ENCODE peak calls at places on chromosome 6, in seven cellular contexts. One of them, this sample, is unnamed.
A peak's percentile ranks its signal among the peaks of the same experiment; 100 is the strongest.

GRCh38 chr6:108627692-108628565 is 67.2 kb downstream of the FOXO3 start:
- DNase-seq in MM.1S: no peak
- DNase-seq in dorsolateral prefrontal cortex: no peak
- DNase-seq in naive thymus-derived CD4-positive, alpha-beta T cell: no peak
- DNase-seq in lower lobe of right lung: no peak
- DNase-seq in neuronal stem cell: no peak
- DNase-seq in brain microvascular endothelial cell: peak; percentile 31
- DNase-seq in this sample: peak; percentile 45

GRCh38 chr6:150435832-150436231 is 67.0 kb downstream of the IYD start:
- DNase-seq in MM.1S: no peak
- DNase-seq in dorsolateral prefrontal cortex: no peak
- DNase-seq in naive thymus-derived CD4-positive, alpha-beta T cell: no peak
- DNase-seq in lower lobe of right lung: no peak
- DNase-seq in neuronal stem cell: no peak
- DNase-seq in brain microvascular endothelial cell: peak; percentile 29
- DNase-seq in this sample: no peak

GRCh38 chr6:1424306-1424927 is 35.0 kb downstream of the FOXF2 start:
- DNase-seq in MM.1S: peak; percentile 56
- DNase-seq in dorsolateral prefrontal cortex: peak; percentile 40
- DNase-seq in naive thymus-derived CD4-positive, alpha-beta T cell: no peak
- DNase-seq in lower lobe of right lung: no peak
- DNase-seq in neuronal stem cell: peak; percentile 17
- DNase-seq in brain microvascular endothelial cell: peak; percentile 74
- DNase-seq in this sample: peak; percentile 61

GRCh38 chr6:170035896-170036295 is 255.0 kb downstream of the DLL1 start:
- DNase-seq in MM.1S: no peak
- DNase-seq in dorsolateral prefrontal cortex: peak; percentile 2
- DNase-seq in naive thymus-derived CD4-positive, alpha-beta T cell: no peak
- DNase-seq in lower lobe of right lung: no peak
- DNase-seq in neuronal stem cell: no peak
- DNase-seq in brain microvascular endothelial cell: no peak
- DNase-seq in this sample: no peak

GRCh38 chr6:38589367-38589720 is 50.4 kb downstream of the BTBD9 start:
- DNase-seq in MM.1S: no peak
- DNase-seq in dorsolateral prefrontal cortex: no peak
- DNase-seq in naive thymus-derived CD4-positive, alpha-beta T cell: no peak
- DNase-seq in lower lobe of right lung: no peak
- DNase-seq in neuronal stem cell: no peak
- DNase-seq in brain microvascular endothelial cell: no peak
- DNase-seq in this sample: no peak

GRCh38 chr6:71419217-71419953 is 130.8 kb downstream of the OGFRL1 start:
- DNase-seq in MM.1S: no peak
- DNase-seq in dorsolateral prefrontal cortex: no peak
- DNase-seq in naive thymus-derived CD4-positive, alpha-beta T cell: no peak
- DNase-seq in lower lobe of right lung: no peak
- DNase-seq in neuronal stem cell: no peak
- DNase-seq in brain microvascular endothelial cell: no peak
- DNase-seq in this sample: no peak

GRCh38 chr6:26064619-26065257 is 22.5 kb upstream of the HFE start:
- DNase-seq in MM.1S: peak; percentile 71
- DNase-seq in dorsolateral prefrontal cortex: no peak
- DNase-seq in naive thymus-derived CD4-positive, alpha-beta T cell: peak; percentile 38
- DNase-seq in lower lobe of right lung: no peak
- DNase-seq in neuronal stem cell: no peak
- DNase-seq in brain microvascular endothelial cell: peak; percentile 29
- DNase-seq in this sample: peak; percentile 74

GRCh38 chr6:156776470-156776840 is 723 bp upstream of the ARID1B start:
- DNase-seq in MM.1S: no peak
- DNase-seq in dorsolateral prefrontal cortex: no peak
- DNase-seq in naive thymus-derived CD4-positive, alpha-beta T cell: peak; percentile 36
- DNase-seq in lower lobe of right lung: no peak
- DNase-seq in neuronal stem cell: no peak
- DNase-seq in brain microvascular endothelial cell: peak; percentile 24
- DNase-seq in this sample: peak; percentile 74

GRCh38 chr6:31666337-31666960 is 569 bp downstream of the CSNK2B start:
- DNase-seq in MM.1S: no peak
- DNase-seq in dorsolateral prefrontal cortex: no peak
- DNase-seq in naive thymus-derived CD4-positive, alpha-beta T cell: no peak
- DNase-seq in lower lobe of right lung: no peak
- DNase-seq in neuronal stem cell: no peak
- DNase-seq in brain microvascular endothelial cell: no peak
- DNase-seq in this sample: no peak

GRCh38 chr6:157459327-157459726 is 78.3 kb downstream of the ZDHHC14 start:
- DNase-seq in MM.1S: no peak
- DNase-seq in dorsolateral prefrontal cortex: no peak
- DNase-seq in naive thymus-derived CD4-positive, alpha-beta T cell: no peak
- DNase-seq in lower lobe of right lung: no peak
- DNase-seq in neuronal stem cell: no peak
- DNase-seq in brain microvascular endothelial cell: no peak
- DNase-seq in this sample: no peak

GRCh38 chr6:149963212-149963461 is 606 bp upstream of the ULBP1 start:
- DNase-seq in MM.1S: no peak
- DNase-seq in dorsolateral prefrontal cortex: no peak
- DNase-seq in naive thymus-derived CD4-positive, alpha-beta T cell: no peak
- DNase-seq in lower lobe of right lung: no peak
- DNase-seq in neuronal stem cell: no peak
- DNase-seq in brain microvascular endothelial cell: peak; percentile 35
- DNase-seq in this sample: peak; percentile 67

GRCh38 chr6:114343782-114344144 is 940 bp upstream of the HS3ST5 start:
- DNase-seq in MM.1S: no peak
- DNase-seq in dorsolateral prefrontal cortex: no peak
- DNase-seq in naive thymus-derived CD4-positive, alpha-beta T cell: no peak
- DNase-seq in lower lobe of right lung: no peak
- DNase-seq in neuronal stem cell: no peak
- DNase-seq in brain microvascular endothelial cell: no peak
- DNase-seq in this sample: no peak

GRCh38 chr6:54535568-54535967 is 227.3 kb downstream of the TINAG start:
- DNase-seq in MM.1S: no peak
- DNase-seq in dorsolateral prefrontal cortex: no peak
- DNase-seq in naive thymus-derived CD4-positive, alpha-beta T cell: no peak
- DNase-seq in lower lobe of right lung: no peak
- DNase-seq in neuronal stem cell: no peak
- DNase-seq in brain microvascular endothelial cell: no peak
- DNase-seq in this sample: no peak

GRCh38 chr6:21135484-21136005 is 458.0 kb upstream of the SOX4 start:
- DNase-seq in MM.1S: no peak
- DNase-seq in dorsolateral prefrontal cortex: no peak
- DNase-seq in naive thymus-derived CD4-positive, alpha-beta T cell: no peak
- DNase-seq in lower lobe of right lung: no peak
- DNase-seq in neuronal stem cell: no peak
- DNase-seq in brain microvascular endothelial cell: no peak
- DNase-seq in this sample: no peak

GRCh38 chr6:142152731-142153130 is 5.7 kb downstream of the VTA1 start:
- DNase-seq in MM.1S: no peak
- DNase-seq in dorsolateral prefrontal cortex: no peak
- DNase-seq in naive thymus-derived CD4-positive, alpha-beta T cell: no peak
- DNase-seq in lower lobe of right lung: no peak
- DNase-seq in neuronal stem cell: no peak
- DNase-seq in brain microvascular endothelial cell: peak; percentile 32
- DNase-seq in this sample: no peak
- H3K4me3 ChIP-seq in MM.1S: no peak overlapping the region
- H3K4me3 ChIP-seq in dorsolateral prefrontal cortex: no peak overlapping the region
- H3K4me3 ChIP-seq in naive thymus-derived CD4-positive, alpha-beta T cell: no peak overlapping the region
- H3K4me3 ChIP-seq in lower lobe of right lung: no peak overlapping the region
- H3K4me3 ChIP-seq in neuronal stem cell: no peak overlapping the region
- H3K4me3 ChIP-seq in brain microvascular endothelial cell: no peak overlapping the region
- H3K4me3 ChIP-seq in this sample: no peak overlapping the region

GRCh38 chr6:373031-373430 is 18.5 kb upstream of the IRF4 start:
- DNase-seq in MM.1S: no peak
- DNase-seq in dorsolateral prefrontal cortex: no peak
- DNase-seq in naive thymus-derived CD4-positive, alpha-beta T cell: no peak
- DNase-seq in lower lobe of right lung: no peak
- DNase-seq in neuronal stem cell: no peak
- DNase-seq in brain microvascular endothelial cell: no peak
- DNase-seq in this sample: no peak
- H3K27me3 ChIP-seq in MM.1S: no peaks in the 10 kb centered on the region
- H3K27me3 ChIP-seq in dorsolateral prefrontal cortex: peaks cover 82% of the 10 kb centered on the region
- H3K27me3 ChIP-seq in naive thymus-derived CD4-positive, alpha-beta T cell: no peaks in the 10 kb centered on the region
- H3K27me3 ChIP-seq in lower lobe of right lung: peaks cover 41% of the 10 kb centered on the region
- H3K27me3 ChIP-seq in neuronal stem cell: no peaks in the 10 kb centered on the region
- H3K27me3 ChIP-seq in brain microvascular endothelial cell: peaks cover 22% of the 10 kb centered on the region
- H3K27me3 ChIP-seq in this sample: peaks cover 25% of the 10 kb centered on the region

DNA sequence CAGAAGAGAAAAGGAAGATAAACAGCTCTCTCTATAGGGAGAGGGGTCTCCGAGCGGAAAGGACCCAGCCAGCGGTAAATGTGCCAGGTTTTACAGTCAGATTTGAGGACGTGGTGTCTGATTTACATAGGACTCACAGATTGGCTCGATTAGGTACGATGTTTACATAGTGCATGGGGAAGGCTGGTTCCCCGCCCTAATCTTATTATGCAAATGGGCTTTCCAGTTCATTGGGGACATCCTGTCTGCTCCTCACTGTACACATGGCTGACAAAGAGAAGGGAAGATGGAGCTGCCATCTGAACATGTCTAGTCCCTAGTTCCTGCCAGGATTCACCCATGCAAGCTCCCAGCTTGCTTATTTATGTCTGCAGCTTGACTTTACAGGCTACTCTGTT is 119.9 kb downstream of the RNF144B start:
- DNase-seq in MM.1S: no peak
- DNase-seq in dorsolateral prefrontal cortex: no peak
- DNase-seq in naive thymus-derived CD4-positive, alpha-beta T cell: no peak
- DNase-seq in lower lobe of right lung: no peak
- DNase-seq in neuronal stem cell: no peak
- DNase-seq in brain microvascular endothelial cell: no peak
- DNase-seq in this sample: peak; percentile 97
- H3K4me3 ChIP-seq in MM.1S: no peak overlapping the region
- H3K4me3 ChIP-seq in dorsolateral prefrontal cortex: no peak overlapping the region
- H3K4me3 ChIP-seq in naive thymus-derived CD4-positive, alpha-beta T cell: no peak overlapping the region
- H3K4me3 ChIP-seq in lower lobe of right lung: no peak overlapping the region
- H3K4me3 ChIP-seq in neuronal stem cell: no peak overlapping the region
- H3K4me3 ChIP-seq in brain microvascular endothelial cell: no peak overlapping the region
- H3K4me3 ChIP-seq in this sample: peak overlapping the region; percentile 43

GRCh38 chr6:41423002-41423401 is 87.6 kb downstream of the NCR2 start:
- DNase-seq in MM.1S: no peak
- DNase-seq in dorsolateral prefrontal cortex: no peak
- DNase-seq in naive thymus-derived CD4-positive, alpha-beta T cell: no peak
- DNase-seq in lower lobe of right lung: no peak
- DNase-seq in neuronal stem cell: no peak
- DNase-seq in brain microvascular endothelial cell: no peak
- DNase-seq in this sample: no peak

GRCh38 chr6:41425511-41425910 is 90.1 kb downstream of the NCR2 start:
- DNase-seq in MM.1S: no peak
- DNase-seq in dorsolateral prefrontal cortex: no peak
- DNase-seq in naive thymus-derived CD4-positive, alpha-beta T cell: no peak
- DNase-seq in lower lobe of right lung: no peak
- DNase-seq in neuronal stem cell: no peak
- DNase-seq in brain microvascular endothelial cell: no peak
- DNase-seq in this sample: no peak

GRCh38 chr6:41422156-41422555 is 86.7 kb downstream of the NCR2 start:
- DNase-seq in MM.1S: no peak
- DNase-seq in dorsolateral prefrontal cortex: no peak
- DNase-seq in naive thymus-derived CD4-positive, alpha-beta T cell: no peak
- DNase-seq in lower lobe of right lung: no peak
- DNase-seq in neuronal stem cell: no peak
- DNase-seq in brain microvascular endothelial cell: no peak
- DNase-seq in this sample: no peak

GRCh38 chr6:41426438-41426851 is 91.0 kb downstream of the NCR2 start:
- DNase-seq in MM.1S: no peak
- DNase-seq in dorsolateral prefrontal cortex: no peak
- DNase-seq in naive thymus-derived CD4-positive, alpha-beta T cell: no peak
- DNase-seq in lower lobe of right lung: no peak
- DNase-seq in neuronal stem cell: no peak
- DNase-seq in brain microvascular endothelial cell: no peak
- DNase-seq in this sample: no peak

DNA sequence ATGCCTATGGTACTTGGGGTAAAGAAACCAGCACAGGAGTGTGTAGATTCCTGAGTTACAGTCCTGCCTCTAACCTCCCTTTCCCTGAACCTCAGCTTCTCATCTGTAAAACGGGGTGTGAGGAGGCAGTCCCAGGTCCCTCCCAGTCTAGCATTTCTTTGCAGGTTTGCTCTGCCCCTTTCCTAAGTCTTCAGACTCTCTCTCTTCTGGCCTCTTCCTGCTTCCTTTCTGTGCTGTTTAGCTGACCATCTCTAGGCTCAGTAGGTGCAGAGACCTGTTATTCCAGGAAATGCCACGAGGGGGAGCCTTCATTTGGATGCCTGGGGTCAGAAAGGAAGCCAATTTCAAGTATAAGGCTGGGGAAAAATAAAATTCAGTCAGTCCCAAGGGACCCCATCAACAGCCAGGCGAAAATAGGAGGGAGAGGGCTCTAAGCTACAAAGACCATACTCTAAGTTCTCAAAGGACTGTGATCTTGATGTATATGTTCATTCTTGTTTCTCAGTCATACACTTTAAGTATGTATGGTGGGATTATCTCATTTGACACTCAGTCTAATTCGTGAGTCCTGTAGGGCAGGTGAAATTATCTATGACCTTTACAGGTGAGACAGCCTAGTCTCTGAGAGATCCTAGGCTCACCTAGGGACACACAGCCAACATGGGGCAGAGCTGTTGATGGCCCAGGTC is 89.1 kb downstream of the NCR2 start:
- DNase-seq in MM.1S: peak; percentile 51
- DNase-seq in dorsolateral prefrontal cortex: peak; percentile 92
- DNase-seq in naive thymus-derived CD4-positive, alpha-beta T cell: peak; percentile 47
- DNase-seq in lower lobe of right lung: peak; percentile 71
- DNase-seq in neuronal stem cell: peak; percentile 86
- DNase-seq in brain microvascular endothelial cell: peak; percentile 85
- DNase-seq in this sample: peak; percentile 89
- H3K27me3 ChIP-seq in MM.1S: peaks cover 51% of the 10 kb centered on the region
- H3K27me3 ChIP-seq in dorsolateral prefrontal cortex: no peaks in the 10 kb centered on the region
- H3K27me3 ChIP-seq in naive thymus-derived CD4-positive, alpha-beta T cell: peaks cover 21% of the 10 kb centered on the region
- H3K27me3 ChIP-seq in lower lobe of right lung: peaks cover 26% of the 10 kb centered on the region
- H3K27me3 ChIP-seq in neuronal stem cell: peaks cover 7% of the 10 kb centered on the region
- H3K27me3 ChIP-seq in brain microvascular endothelial cell: peaks cover 13% of the 10 kb centered on the region
- H3K27me3 ChIP-seq in this sample: peaks cover 6% of the 10 kb centered on the region

DNA sequence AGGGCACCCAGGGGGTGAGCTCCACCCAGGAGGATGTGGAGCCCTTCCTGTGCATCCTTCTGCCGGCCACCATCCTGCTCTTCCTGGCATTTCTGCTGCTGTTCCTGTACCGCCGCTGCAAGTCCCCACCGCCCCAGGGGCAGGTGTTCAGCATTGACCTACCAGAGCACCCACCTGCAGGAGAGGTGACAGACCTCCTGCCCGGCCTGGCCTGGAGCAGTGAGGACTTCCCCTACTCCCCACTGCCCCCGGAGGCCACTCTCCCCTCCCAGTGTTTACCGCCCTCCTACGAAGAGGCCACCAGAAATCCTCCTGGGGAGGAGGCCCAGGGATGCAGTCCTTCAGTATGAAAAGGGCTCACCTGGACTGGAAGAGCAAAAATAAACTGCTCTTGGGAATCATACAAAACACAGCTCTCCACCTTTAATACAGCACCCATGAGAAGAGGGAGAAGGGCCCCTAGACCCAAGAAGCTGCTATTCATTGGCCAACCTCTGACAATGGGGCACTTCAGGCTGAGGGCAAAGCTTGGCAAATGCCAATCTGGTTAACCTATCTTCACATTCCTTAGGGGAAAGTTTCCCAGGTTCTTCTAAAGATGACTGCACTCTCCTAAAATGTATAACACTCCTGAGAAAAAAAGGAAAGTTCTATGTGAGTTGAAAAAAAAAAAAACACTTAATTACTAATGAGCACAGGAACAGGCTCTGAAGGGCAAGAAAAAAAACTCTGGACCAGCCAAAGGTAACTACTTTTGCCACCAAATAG is 5.0 kb downstream of the SMIM28 start:
- DNase-seq in MM.1S: no peak
- DNase-seq in dorsolateral prefrontal cortex: no peak
- DNase-seq in naive thymus-derived CD4-positive, alpha-beta T cell: no peak
- DNase-seq in lower lobe of right lung: no peak
- DNase-seq in neuronal stem cell: no peak
- DNase-seq in brain microvascular endothelial cell: no peak
- DNase-seq in this sample: no peak
- H3K4me3 ChIP-seq in MM.1S: no peak overlapping the region
- H3K4me3 ChIP-seq in dorsolateral prefrontal cortex: no peak overlapping the region
- H3K4me3 ChIP-seq in naive thymus-derived CD4-positive, alpha-beta T cell: no peak overlapping the region
- H3K4me3 ChIP-seq in lower lobe of right lung: no peak overlapping the region
- H3K4me3 ChIP-seq in neuronal stem cell: no peak overlapping the region
- H3K4me3 ChIP-seq in brain microvascular endothelial cell: no peak overlapping the region
- H3K4me3 ChIP-seq in this sample: no peak overlapping the region

This sample was measured in A673.